ENCODE peak calls at places on chromosomes 16 and 17, in six cellular contexts. I is caudate nucleus; H is astrocyte of the hippocampus; Z is AG10803; T is HT1080; S is stimulated activated CD4-positive, alpha-beta T cell treated with anti-CD3 and anti-CD28 coated beads, TNF-alpha, amount 100 ng/mL, for 4 hours. Y is an unnamed sample.

GRCh38 chr16:100989-101388 is 23.0 kb downstream of the MPG start:
- DNase-seq in I (no peak), H (no peak), Z (no peak), T (no peak), S (no peak), Y (no peak)

GRCh38 chr17:51153210-51154072 is at the start of gene NME1:
- DNase-seq in I (peak), H (peak), Z (peak), T (peak), S (peak), Y (peak)

GRCh38 chr16:78317871-78318270 is 218.4 kb downstream of the WWOX start:
- DNase-seq in I (no peak), H (peak), Z (no peak), T (no peak), S (no peak), Y (no peak)

GRCh38 chr17:80545499-80545826 is 825 bp downstream of the RPTOR start:
- DNase-seq in I (no peak), H (no peak), Z (peak), T (no peak), S (no peak), Y (no peak)

GRCh38 chr17:72501404-72502110 is 380.7 kb downstream of the SOX9 start:
- DNase-seq in I (peak), H (peak), Z (no peak), T (no peak), S (no peak), Y (peak)

GRCh38 chr17:7410634-7411426 is 3.2 kb downstream of the NLGN2 start:
- DNase-seq in I (no peak), H (no peak), Z (no peak), T (no peak), S (no peak), Y (no peak)

GRCh38 chr16:12526521-12526920 is 277.2 kb downstream of the CPPED1 start:
- DNase-seq in I (no peak), H (no peak), Z (no peak), T (no peak), S (no peak), Y (no peak)

GRCh38 chr16:27230562-27230991 is 27.3 kb downstream of the KDM8 start:
- DNase-seq in I (no peak), H (no peak), Z (no peak), T (no peak), S (peak), Y (no peak)

GRCh38 chr16:85521737-85522042 is 91.4 kb upstream of the GSE1 start:
- DNase-seq in I (no peak), H (peak), Z (no peak), T (no peak), S (no peak), Y (no peak)

GRCh38 chr17:7717756-7718350 is 309 bp downstream of the DNAH2 start:
- DNase-seq in I (no peak), H (no peak), Z (peak), T (no peak), S (no peak), Y (no peak)

GRCh38 chr17:2213291-2213960 is 90.2 kb downstream of the SMG6 start:
- DNase-seq in I (no peak), H (peak), Z (peak), T (no peak), S (no peak), Y (peak)

GRCh38 chr17:42337442-42337841 is 49.1 kb downstream of the STAT5A start:
- DNase-seq in I (no peak), H (peak), Z (peak), T (no peak), S (no peak), Y (no peak)

GRCh38 chr17:74757931-74758845 is 9.8 kb downstream of the NHERF1 start:
- DNase-seq in I (no peak), H (no peak), Z (no peak), T (no peak), S (no peak), Y (no peak)

GRCh38 chr17:81309140-81309858 is 14.2 kb upstream of the SLC38A10 start:
- DNase-seq in I (no peak), H (peak), Z (peak), T (peak), S (no peak), Y (peak)

Y was measured in globus pallidus.